ENCODE peak calls at places on chromosome 6, in seven cellular contexts. Q is naive B cell; J is CD4-positive, alpha-beta T cell; P is nephron progenitor cell; Y is activated T-helper 1 cell treated with anti-CD3 and anti-CD28 coated beads, Interleukin-2, amount 50 U/mL, for 16 hours; T is HT1080; W is CD14-positive monocyte. F is an unnamed sample.

GRCh38 chr6:149359439-149359838 is 40.6 kb upstream of the SUMO4 start:
- DNase-seq in Q (no peak), J (no peak), P (no peak), Y (no peak), T (no peak), W (no peak), F (no peak)

GRCh38 chr6:159045826-159046225 is 1.0 kb upstream of the TAGAP start:
- DNase-seq in Q (no peak), J (no peak), P (no peak), Y (no peak), T (no peak), W (no peak), F (no peak)

GRCh38 chr6:145670306-145670705 is 65.0 kb downstream of the EPM2A start:
- DNase-seq in Q (no peak), J (no peak), P (no peak), Y (no peak), T (no peak), W (no peak), F (no peak)

GRCh38 chr6:56692586-56693245 is 50.0 kb upstream of the DST start:
- DNase-seq in Q (no peak), J (no peak), P (no peak), Y (no peak), T (no peak), W (no peak), F (no peak)

GRCh38 chr6:25279748-25280616 is 808 bp downstream of the CARMIL1 start:
- DNase-seq in Q (peak), J (no peak), P (peak), Y (peak), T (no peak), W (no peak), F (peak)

GRCh38 chr6:149983145-149983544 is 19.4 kb downstream of the ULBP1 start:
- DNase-seq in Q (no peak), J (no peak), P (no peak), Y (no peak), T (no peak), W (no peak), F (no peak)

GRCh38 chr6:6820688-6821238 is 232.2 kb downstream of the LY86 start:
- DNase-seq in Q (no peak), J (no peak), P (no peak), Y (no peak), T (no peak), W (no peak), F (peak)

GRCh38 chr6:20575691-20576451 is 41.6 kb downstream of the CDKAL1 start:
- DNase-seq in Q (no peak), J (no peak), P (no peak), Y (no peak), T (no peak), W (no peak), F (no peak)

GRCh38 chr6:3364391-3364790 is 92.5 kb downstream of the SLC22A23 start:
- DNase-seq in Q (no peak), J (no peak), P (no peak), Y (no peak), T (no peak), W (no peak), F (peak)

GRCh38 chr6:20876016-20876415 is 341.8 kb downstream of the CDKAL1 start:
- DNase-seq in Q (no peak), J (no peak), P (no peak), Y (no peak), T (no peak), W (no peak), F (no peak)

GRCh38 chr6:125300992-125301434 is 754 bp downstream of the HDDC2 start:
- DNase-seq in Q (no peak), J (no peak), P (no peak), Y (no peak), T (peak), W (no peak), F (no peak)

GRCh38 chr6:155187096-155187495 is 76.7 kb upstream of the CLDN20 start:
- DNase-seq in Q (no peak), J (no peak), P (no peak), Y (no peak), T (no peak), W (no peak), F (no peak)

GRCh38 chr6:127332383-127332961 is 10.9 kb downstream of the ECHDC1 start:
- DNase-seq in Q (no peak), J (no peak), P (no peak), Y (no peak), T (peak), W (no peak), F (no peak)

GRCh38 chr6:81451787-81452186 is 300.7 kb downstream of the TENT5A start:
- DNase-seq in Q (no peak), J (no peak), P (no peak), Y (no peak), T (peak), W (no peak), F (no peak)

GRCh38 chr6:139577991-139578604 is 203.7 kb upstream of the CITED2 start:
- DNase-seq in Q (no peak), J (no peak), P (no peak), Y (no peak), T (peak), W (no peak), F (no peak)

GRCh38 chr6:136331461-136331860 is 41.8 kb upstream of the BCLAF1 start:
- DNase-seq in Q (no peak), J (no peak), P (no peak), Y (no peak), T (no peak), W (no peak), F (no peak)

GRCh38 chr6:27547157-27548075 is 74.5 kb upstream of the ZNF184 start:
- DNase-seq in Q (no peak), J (no peak), P (peak), Y (no peak), T (peak), W (no peak), F (peak)

GRCh38 chr6:69105288-69105687 is 470.2 kb downstream of the ADGRB3 start:
- DNase-seq in Q (no peak), J (no peak), P (no peak), Y (no peak), T (peak), W (no peak), F (no peak)

GRCh38 chr6:82492134-82492533 is 128.5 kb downstream of the TPBG start:
- DNase-seq in Q (no peak), J (no peak), P (no peak), Y (no peak), T (no peak), W (no peak), F (no peak)

GRCh38 chr6:169991913-169992312 is 240.5 kb downstream of the ERMARD start:
- DNase-seq in Q (no peak), J (no peak), P (no peak), Y (no peak), T (no peak), W (no peak), F (no peak)

GRCh38 chr6:141033101-141033500 is 1099.6 kb upstream of the GJE1 start:
- DNase-seq in Q (no peak), J (no peak), P (no peak), Y (no peak), T (peak), W (no peak), F (no peak)

GRCh38 chr6:89596056-89596455 is 42.5 kb downstream of the LYRM2 start:
- DNase-seq in Q (peak), J (no peak), P (no peak), Y (no peak), T (no peak), W (no peak), F (no peak)

GRCh38 chr6:35083507-35083906 is 57.6 kb downstream of the TCP11 start:
- DNase-seq in Q (no peak), J (no peak), P (no peak), Y (no peak), T (no peak), W (peak), F (no peak)

GRCh38 chr6:55377150-55377549 is 49.9 kb downstream of the GFRAL start:
- DNase-seq in Q (no peak), J (no peak), P (no peak), Y (no peak), T (no peak), W (no peak), F (no peak)

GRCh38 chr6:137571854-137572253 is 77.7 kb upstream of the OLIG3 start:
- DNase-seq in Q (peak), J (peak), P (peak), Y (peak), T (peak), W (no peak), F (peak)

F was measured in RPMI8226.